ENCODE peak calls at places on chromosomes 1 and 21, in six cellular contexts. U, Z, Q, O, X and V are unnamed samples.

GRCh38 chr1:58784758-58785423 is 1.0 kb upstream of the JUN start:
- DNase-seq in U (peak; percentile 84), Z (peak; percentile 66), Q (no peak), O (peak; percentile 64), X (peak; percentile 91), V (peak; percentile 76)

GRCh38 chr1:71086331-71086730 is 5.5 kb upstream of the ZRANB2 start:
- DNase-seq in U (no peak), Z (no peak), Q (no peak), O (no peak), X (peak; percentile 5), V (no peak)

GRCh38 chr1:941588-942383 is 17.3 kb downstream of the NOC2L start:
- DNase-seq in U (peak; percentile 90), Z (peak; percentile 34), Q (no peak), O (peak; percentile 90), X (peak; percentile 16), V (peak; percentile 76)

GRCh38 chr1:198437352-198437751 is 103.1 kb downstream of the ATP6V1G3 start:
- DNase-seq in U (no peak), Z (no peak), Q (no peak), O (no peak), X (no peak), V (no peak)

GRCh38 chr21:42666023-42666747 is 12.8 kb downstream of the PDE9A start:
- DNase-seq in U (peak; percentile 31), Z (no peak), Q (no peak), O (peak; percentile 92), X (no peak), V (no peak)

GRCh38 chr1:75316230-75316629 is 182.0 kb downstream of the LHX8 start:
- DNase-seq in U (no peak), Z (no peak), Q (no peak), O (no peak), X (no peak), V (no peak)

GRCh38 chr1:200468264-200469001 is 58.6 kb upstream of the ZNF281 start:
- DNase-seq in U (no peak), Z (no peak), Q (no peak), O (no peak), X (no peak), V (no peak)

GRCh38 chr1:170670751-170671628 is 7.1 kb downstream of the PRRX1 start:
- DNase-seq in U (no peak), Z (no peak), Q (no peak), O (peak; percentile 45), X (peak; percentile 43), V (no peak)

GRCh38 chr1:110003747-110004428 is 19.3 kb downstream of the AHCYL1 start:
- DNase-seq in U (peak; percentile 88), Z (peak; percentile 67), Q (peak; percentile 45), O (peak; percentile 81), X (peak; percentile 93), V (peak; percentile 92)

GRCh38 chr1:216140650-216141547 is 282.3 kb downstream of the USH2A start:
- DNase-seq in U (no peak), Z (no peak), Q (no peak), O (no peak), X (no peak), V (no peak)

GRCh38 chr21:16169102-16169511 is 439.3 kb downstream of the USP25 start:
- DNase-seq in U (no peak), Z (no peak), Q (no peak), O (no peak), X (no peak), V (no peak)

GRCh38 chr1:41539416-41539800 is 54.9 kb upstream of the EDN2 start:
- DNase-seq in U (no peak), Z (no peak), Q (no peak), O (no peak), X (no peak), V (no peak)

GRCh38 chr1:200279810-200280411 is 129.9 kb downstream of the ZNF281 start:
- DNase-seq in U (peak; percentile 68), Z (peak; percentile 64), Q (no peak), O (peak; percentile 56), X (peak; percentile 74), V (peak; percentile 53)

GRCh38 chr1:67735806-67736627 is 51.0 kb downstream of the GADD45A start:
- DNase-seq in U (peak; percentile 67), Z (no peak), Q (peak; percentile 64), O (no peak), X (peak; percentile 98), V (no peak)

GRCh38 chr1:173149887-173150286 is 57.2 kb downstream of the TNFSF4 start:
- DNase-seq in U (peak; percentile 22), Z (no peak), Q (no peak), O (no peak), X (no peak), V (peak; percentile 69)

GRCh38 chr1:34070201-34070836 is 94.7 kb downstream of the CSMD2 start:
- DNase-seq in U (no peak), Z (no peak), Q (no peak), O (no peak), X (no peak), V (no peak)

GRCh38 chr1:98870959-98871903 is 133.4 kb downstream of the PLPPR5 start:
- DNase-seq in U (no peak), Z (no peak), Q (peak; percentile 73), O (no peak), X (peak; percentile 3), V (peak; percentile 90)
- TF ChIP-seq MYC in U (no peak), Z (no peak), Q (no peak), O (no peak), X (no peak), V (no peak)

GRCh38 chr21:14888202-14888601 is 176.6 kb downstream of the NRIP1 start:
- DNase-seq in U (no peak), Z (no peak), Q (no peak), O (no peak), X (no peak), V (no peak)

GRCh38 chr21:14881863-14882262 is 182.9 kb downstream of the NRIP1 start:
- DNase-seq in U (no peak), Z (no peak), Q (no peak), O (no peak), X (no peak), V (no peak)

GRCh38 chr21:14883351-14883750 is 181.4 kb downstream of the NRIP1 start:
- DNase-seq in U (no peak), Z (no peak), Q (no peak), O (peak; percentile 44), X (no peak), V (no peak)

GRCh38 chr21:14889080-14889805 is 175.6 kb downstream of the NRIP1 start:
- DNase-seq in U (no peak), Z (peak; percentile 92), Q (no peak), O (no peak), X (no peak), V (no peak)

GRCh38 chr21:14886001-14886400 is 178.8 kb downstream of the NRIP1 start:
- DNase-seq in U (no peak), Z (no peak), Q (no peak), O (no peak), X (no peak), V (no peak)
- TF ChIP-seq CTCF in U (no peak), Z (no peak), Q (no peak), O (no peak), X (no peak), V (no peak)

DNA sequence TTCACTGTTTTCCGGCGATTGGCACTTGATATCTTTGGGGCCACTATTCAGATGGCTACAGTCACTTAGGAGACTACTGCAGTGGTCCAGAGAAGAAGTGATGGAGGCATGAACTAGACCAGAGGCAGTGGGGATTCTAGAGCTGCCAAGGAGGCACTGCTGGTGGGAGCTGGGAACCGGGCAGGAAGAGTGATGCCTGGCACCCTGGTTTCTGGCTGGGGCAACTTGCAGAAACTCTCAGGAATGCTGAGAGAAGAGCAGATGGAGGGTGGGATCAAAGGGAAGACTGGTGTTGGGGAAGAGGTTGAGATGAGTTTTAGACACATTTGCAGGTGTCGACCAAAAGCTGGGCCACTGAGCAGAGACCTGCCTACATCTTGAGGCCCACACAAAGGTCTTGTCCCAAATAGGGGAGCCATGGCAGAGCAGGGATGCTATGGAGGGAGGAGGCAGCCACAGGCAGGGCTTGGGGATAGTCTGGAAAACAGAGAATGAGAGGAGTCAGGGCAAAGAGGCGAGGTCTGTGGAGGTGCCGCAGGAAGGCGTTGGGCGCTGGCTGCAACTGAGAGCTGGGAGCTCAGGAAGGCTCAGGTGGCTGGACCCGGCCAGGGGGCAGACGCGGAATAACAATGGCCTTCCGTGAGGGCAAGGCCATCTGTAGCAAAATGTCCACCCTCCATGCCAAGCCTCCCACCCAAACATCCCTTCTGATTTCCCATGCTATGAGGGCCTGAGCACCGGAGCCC is 118.9 kb downstream of the TOMM20 start:
- DNase-seq in U (no peak), Z (no peak), Q (no peak), O (no peak), X (no peak), V (no peak)
- TF ChIP-seq MYC in U (no peak), Z (no peak), Q (no peak), O (no peak), X (no peak), V (no peak)

DNA sequence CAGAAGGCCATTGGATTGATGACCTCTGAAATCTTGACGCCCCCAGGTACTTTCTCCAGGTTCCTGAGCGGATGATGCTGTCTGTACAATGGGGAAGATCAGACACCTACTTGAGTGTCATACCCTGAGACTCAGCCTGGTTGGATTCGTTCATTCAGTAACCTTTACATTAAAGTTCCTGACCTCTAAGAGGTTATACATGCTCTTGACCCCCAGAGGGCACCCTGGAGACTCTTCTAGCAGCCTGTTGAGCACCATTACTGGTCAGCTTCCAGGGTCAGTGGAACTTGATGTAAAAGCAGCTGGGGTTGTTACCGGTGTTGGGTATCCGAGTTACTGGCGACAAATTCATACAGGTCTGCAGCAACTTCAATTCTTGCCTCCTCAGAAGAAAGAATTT is 114.3 kb upstream of the ZNF678 start:
- DNase-seq in U (peak; percentile 57), Z (peak; percentile 45), Q (no peak), O (peak; percentile 75), X (no peak), V (peak; percentile 64)
- TF ChIP-seq CTCF in U (peak; percentile 21), Z (peak; percentile 50), Q (peak; percentile 45), O (peak; percentile 77), X (peak; percentile 37), V (peak; percentile 45)

GRCh38 chr1:22234631-22235030 is 91.7 kb upstream of the WNT4 start:
- DNase-seq in U (no peak), Z (no peak), Q (no peak), O (no peak), X (no peak), V (no peak)
- TF ChIP-seq MYC in U (no peak), Z (no peak), Q (no peak), O (no peak), X (no peak), V (no peak)

GRCh38 chr1:39699419-39699818 is 8.2 kb upstream of the HPCAL4 start:
- DNase-seq in U (no peak), Z (no peak), Q (no peak), O (no peak), X (no peak), V (no peak)
- TF ChIP-seq CTCF in U (no peak), Z (no peak), Q (no peak), O (no peak), X (no peak), V (no peak)

DNA sequence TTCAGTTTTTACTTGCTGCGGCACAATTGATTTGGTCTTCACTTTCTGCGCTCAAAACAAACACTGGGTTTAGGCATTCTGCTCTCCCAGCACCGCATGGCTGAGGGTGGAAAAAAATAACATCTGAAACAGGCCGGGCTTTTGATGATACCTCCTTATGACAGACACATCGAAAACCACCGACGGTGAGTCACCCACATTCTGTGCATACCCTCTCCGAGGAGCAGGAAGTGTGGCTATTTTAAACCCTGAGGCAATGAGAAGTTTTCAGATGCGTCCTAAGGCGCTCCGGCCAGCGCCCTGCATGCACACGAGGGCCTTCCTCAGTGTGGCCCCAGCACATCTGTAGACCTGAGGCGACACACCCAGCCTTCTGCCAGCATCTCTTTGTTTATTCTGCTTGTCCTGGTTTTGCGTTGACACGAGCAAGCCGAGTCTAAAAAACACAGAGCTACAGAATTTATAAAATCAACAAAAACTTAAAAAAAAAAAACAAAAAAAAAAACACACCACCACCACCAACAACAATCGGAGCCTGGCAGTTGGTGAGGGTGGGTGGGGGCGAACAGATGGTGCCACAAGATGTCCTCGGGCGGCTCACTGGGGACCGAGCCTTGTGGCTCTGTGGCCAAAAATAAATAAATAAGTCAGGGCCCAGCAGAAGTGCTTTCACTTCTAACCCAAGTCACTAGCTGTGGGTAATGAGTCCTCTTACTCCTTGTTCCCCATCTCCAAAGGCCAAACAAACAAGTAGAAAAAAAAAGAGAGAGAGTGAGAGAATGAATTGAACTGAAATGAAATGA is 162.6 kb upstream of the IRF2BP2 start:
- DNase-seq in U (peak; percentile 97), Z (peak; percentile 93), Q (peak; percentile 97), O (peak; percentile 80), X (peak; percentile 91), V (peak; percentile 99)
- TF ChIP-seq MYC in U (peak; percentile 58), Z (peak; percentile 41), Q (no peak), O (no peak), X (peak; percentile 55), V (peak; percentile 89)